ENCODE peak calls at places on chromosomes 1 and 21, in six cellular contexts. One of them, this sample, is unnamed.

GRCh38 chr21:16040601-16041000 is 310.8 kb downstream of the USP25 start:
- DNase-seq in hypothalamus: no peak
- DNase-seq in activated CD4-positive, alpha-beta T cell treated with anti-CD3 and anti-CD28 coated beads, Interleukin-2, amount 50 U/mL, for 4 hours: no peak
- DNase-seq in T-helper 2 cell: no peak
- DNase-seq in AG09319: no peak
- DNase-seq in naive B cell: no peak
- DNase-seq in this sample: no peak

GRCh38 chr1:31595836-31596736 is 19.8 kb downstream of the TINAGL1 start:
- DNase-seq in hypothalamus: no peak
- DNase-seq in activated CD4-positive, alpha-beta T cell treated with anti-CD3 and anti-CD28 coated beads, Interleukin-2, amount 50 U/mL, for 4 hours: no peak
- DNase-seq in T-helper 2 cell: no peak
- DNase-seq in AG09319: no peak
- DNase-seq in naive B cell: no peak
- DNase-seq in this sample: no peak

GRCh38 chr1:48667782-48668181 is 108.9 kb downstream of the BEND5 start:
- DNase-seq in hypothalamus: no peak
- DNase-seq in activated CD4-positive, alpha-beta T cell treated with anti-CD3 and anti-CD28 coated beads, Interleukin-2, amount 50 U/mL, for 4 hours: no peak
- DNase-seq in T-helper 2 cell: no peak
- DNase-seq in AG09319: no peak
- DNase-seq in naive B cell: no peak
- DNase-seq in this sample: no peak

GRCh38 chr21:26982767-26983166 is 15.9 kb upstream of the ADAMTS5 start:
- DNase-seq in hypothalamus: no peak
- DNase-seq in activated CD4-positive, alpha-beta T cell treated with anti-CD3 and anti-CD28 coated beads, Interleukin-2, amount 50 U/mL, for 4 hours: no peak
- DNase-seq in T-helper 2 cell: no peak
- DNase-seq in AG09319: no peak
- DNase-seq in naive B cell: no peak
- DNase-seq in this sample: no peak

GRCh38 chr1:233135833-233136232 is 159.7 kb downstream of the PCNX2 start:
- DNase-seq in hypothalamus: no peak
- DNase-seq in activated CD4-positive, alpha-beta T cell treated with anti-CD3 and anti-CD28 coated beads, Interleukin-2, amount 50 U/mL, for 4 hours: no peak
- DNase-seq in T-helper 2 cell: no peak
- DNase-seq in AG09319: no peak
- DNase-seq in naive B cell: no peak
- DNase-seq in this sample: no peak

GRCh38 chr1:231206856-231207255 is 34.2 kb upstream of the GNPAT start:
- DNase-seq in hypothalamus: peak; percentile 18
- DNase-seq in activated CD4-positive, alpha-beta T cell treated with anti-CD3 and anti-CD28 coated beads, Interleukin-2, amount 50 U/mL, for 4 hours: no peak
- DNase-seq in T-helper 2 cell: no peak
- DNase-seq in AG09319: no peak
- DNase-seq in naive B cell: no peak
- DNase-seq in this sample: no peak

GRCh38 chr1:56578963-56579875 is at the start of gene PLPP3:
- DNase-seq in hypothalamus: peak; percentile 79
- DNase-seq in activated CD4-positive, alpha-beta T cell treated with anti-CD3 and anti-CD28 coated beads, Interleukin-2, amount 50 U/mL, for 4 hours: no peak
- DNase-seq in T-helper 2 cell: no peak
- DNase-seq in AG09319: peak; percentile 99
- DNase-seq in naive B cell: peak; percentile 29
- DNase-seq in this sample: peak; percentile 92

GRCh38 chr21:46065215-46065992 is 32.5 kb upstream of the COL6A2 start:
- DNase-seq in hypothalamus: no peak
- DNase-seq in activated CD4-positive, alpha-beta T cell treated with anti-CD3 and anti-CD28 coated beads, Interleukin-2, amount 50 U/mL, for 4 hours: no peak
- DNase-seq in T-helper 2 cell: no peak
- DNase-seq in AG09319: no peak
- DNase-seq in naive B cell: no peak
- DNase-seq in this sample: peak; percentile 54

GRCh38 chr21:45248893-45249381 is 38.8 kb downstream of the POFUT2 start:
- DNase-seq in hypothalamus: peak; percentile 15
- DNase-seq in activated CD4-positive, alpha-beta T cell treated with anti-CD3 and anti-CD28 coated beads, Interleukin-2, amount 50 U/mL, for 4 hours: no peak
- DNase-seq in T-helper 2 cell: no peak
- DNase-seq in AG09319: no peak
- DNase-seq in naive B cell: no peak
- DNase-seq in this sample: peak; percentile 46

GRCh38 chr21:45266518-45267389 is 20.9 kb downstream of the POFUT2 start:
- DNase-seq in hypothalamus: no peak
- DNase-seq in activated CD4-positive, alpha-beta T cell treated with anti-CD3 and anti-CD28 coated beads, Interleukin-2, amount 50 U/mL, for 4 hours: no peak
- DNase-seq in T-helper 2 cell: no peak
- DNase-seq in AG09319: no peak
- DNase-seq in naive B cell: no peak
- DNase-seq in this sample: peak; percentile 12

GRCh38 chr1:115215703-115216521 is 122.1 kb downstream of the NGF start:
- DNase-seq in hypothalamus: no peak
- DNase-seq in activated CD4-positive, alpha-beta T cell treated with anti-CD3 and anti-CD28 coated beads, Interleukin-2, amount 50 U/mL, for 4 hours: no peak
- DNase-seq in T-helper 2 cell: no peak
- DNase-seq in AG09319: no peak
- DNase-seq in naive B cell: no peak
- DNase-seq in this sample: no peak

GRCh38 chr1:12407050-12407961 is 177.5 kb downstream of the VPS13D start:
- DNase-seq in hypothalamus: no peak
- DNase-seq in activated CD4-positive, alpha-beta T cell treated with anti-CD3 and anti-CD28 coated beads, Interleukin-2, amount 50 U/mL, for 4 hours: no peak
- DNase-seq in T-helper 2 cell: no peak
- DNase-seq in AG09319: peak; percentile 64
- DNase-seq in naive B cell: no peak
- DNase-seq in this sample: peak; percentile 34

GRCh38 chr21:42505090-42505726 is 8.4 kb upstream of the SLC37A1 start:
- DNase-seq in hypothalamus: no peak
- DNase-seq in activated CD4-positive, alpha-beta T cell treated with anti-CD3 and anti-CD28 coated beads, Interleukin-2, amount 50 U/mL, for 4 hours: no peak
- DNase-seq in T-helper 2 cell: no peak
- DNase-seq in AG09319: no peak
- DNase-seq in naive B cell: peak; percentile 45
- DNase-seq in this sample: no peak

GRCh38 chr21:39661121-39661520 is 48.4 kb downstream of the B3GALT5 start:
- DNase-seq in hypothalamus: no peak
- DNase-seq in activated CD4-positive, alpha-beta T cell treated with anti-CD3 and anti-CD28 coated beads, Interleukin-2, amount 50 U/mL, for 4 hours: no peak
- DNase-seq in T-helper 2 cell: no peak
- DNase-seq in AG09319: no peak
- DNase-seq in naive B cell: no peak
- DNase-seq in this sample: no peak

GRCh38 chr1:64834734-64835133 is 89.9 kb downstream of the RAVER2 start:
- DNase-seq in hypothalamus: no peak
- DNase-seq in activated CD4-positive, alpha-beta T cell treated with anti-CD3 and anti-CD28 coated beads, Interleukin-2, amount 50 U/mL, for 4 hours: no peak
- DNase-seq in T-helper 2 cell: no peak
- DNase-seq in AG09319: no peak
- DNase-seq in naive B cell: no peak
- DNase-seq in this sample: no peak

GRCh38 chr1:160117709-160118183 is 2.2 kb downstream of the ATP1A2 start:
- DNase-seq in hypothalamus: peak; percentile 77
- DNase-seq in activated CD4-positive, alpha-beta T cell treated with anti-CD3 and anti-CD28 coated beads, Interleukin-2, amount 50 U/mL, for 4 hours: no peak
- DNase-seq in T-helper 2 cell: no peak
- DNase-seq in AG09319: no peak
- DNase-seq in naive B cell: no peak
- DNase-seq in this sample: peak; percentile 84

GRCh38 chr1:163195728-163196448 is 6.8 kb downstream of the RGS5 start:
- DNase-seq in hypothalamus: no peak
- DNase-seq in activated CD4-positive, alpha-beta T cell treated with anti-CD3 and anti-CD28 coated beads, Interleukin-2, amount 50 U/mL, for 4 hours: no peak
- DNase-seq in T-helper 2 cell: no peak
- DNase-seq in AG09319: no peak
- DNase-seq in naive B cell: no peak
- DNase-seq in this sample: peak; percentile 32

GRCh38 chr1:223496883-223497282 is 103.7 kb downstream of the CCDC185 start:
- DNase-seq in hypothalamus: no peak
- DNase-seq in activated CD4-positive, alpha-beta T cell treated with anti-CD3 and anti-CD28 coated beads, Interleukin-2, amount 50 U/mL, for 4 hours: no peak
- DNase-seq in T-helper 2 cell: no peak
- DNase-seq in AG09319: no peak
- DNase-seq in naive B cell: no peak
- DNase-seq in this sample: no peak

GRCh38 chr1:10696977-10697376 is 99.5 kb downstream of the CASZ1 start:
- DNase-seq in hypothalamus: no peak
- DNase-seq in activated CD4-positive, alpha-beta T cell treated with anti-CD3 and anti-CD28 coated beads, Interleukin-2, amount 50 U/mL, for 4 hours: peak; percentile 9
- DNase-seq in T-helper 2 cell: no peak
- DNase-seq in AG09319: no peak
- DNase-seq in naive B cell: no peak
- DNase-seq in this sample: no peak

GRCh38 chr1:240672132-240672811 is 60.3 kb upstream of the GREM2 start:
- DNase-seq in hypothalamus: no peak
- DNase-seq in activated CD4-positive, alpha-beta T cell treated with anti-CD3 and anti-CD28 coated beads, Interleukin-2, amount 50 U/mL, for 4 hours: no peak
- DNase-seq in T-helper 2 cell: no peak
- DNase-seq in AG09319: peak; percentile 42
- DNase-seq in naive B cell: no peak
- DNase-seq in this sample: no peak

GRCh38 chr1:160419150-160419837 is 18.9 kb downstream of the VANGL2 start:
- DNase-seq in hypothalamus: no peak
- DNase-seq in activated CD4-positive, alpha-beta T cell treated with anti-CD3 and anti-CD28 coated beads, Interleukin-2, amount 50 U/mL, for 4 hours: no peak
- DNase-seq in T-helper 2 cell: no peak
- DNase-seq in AG09319: no peak
- DNase-seq in naive B cell: no peak
- DNase-seq in this sample: no peak

GRCh38 chr1:110112656-110113055 is 413 bp downstream of the UBL4B start:
- DNase-seq in hypothalamus: no peak
- DNase-seq in activated CD4-positive, alpha-beta T cell treated with anti-CD3 and anti-CD28 coated beads, Interleukin-2, amount 50 U/mL, for 4 hours: no peak
- DNase-seq in T-helper 2 cell: no peak
- DNase-seq in AG09319: no peak
- DNase-seq in naive B cell: no peak
- DNase-seq in this sample: no peak

GRCh38 chr1:155174334-155175280 is 958 bp downstream of the TRIM46 start:
- DNase-seq in hypothalamus: peak; percentile 51
- DNase-seq in activated CD4-positive, alpha-beta T cell treated with anti-CD3 and anti-CD28 coated beads, Interleukin-2, amount 50 U/mL, for 4 hours: peak; percentile 38
- DNase-seq in T-helper 2 cell: peak; percentile 45
- DNase-seq in AG09319: no peak
- DNase-seq in naive B cell: no peak
- DNase-seq in this sample: no peak

GRCh38 chr1:228289996-228290881 is 82.4 kb downstream of the OBSCN start:
- DNase-seq in hypothalamus: no peak
- DNase-seq in activated CD4-positive, alpha-beta T cell treated with anti-CD3 and anti-CD28 coated beads, Interleukin-2, amount 50 U/mL, for 4 hours: no peak
- DNase-seq in T-helper 2 cell: no peak
- DNase-seq in AG09319: no peak
- DNase-seq in naive B cell: no peak
- DNase-seq in this sample: no peak

This sample was measured in testis.